ENCODE peak calls at places on chromosome 10, in six cellular contexts. J is A673, I is thoracic aorta, P is tibial artery, R is psoas muscle, N is upper lobe of right lung. S is an unnamed sample. For H3K4me1, the result is how much of the 10 kb centered on the place peaks cover.

GRCh38 chr10:28291881-28292297 is 11.0 kb downstream of the MPP7 start:
- DNase-seq in J (no peak), I (peak), P (no peak), R (no peak), N (no peak), S (peak)

GRCh38 chr10:69232252-69232651 is 12.1 kb downstream of the HKDC1 start:
- DNase-seq in J (no peak), I (no peak), P (no peak), R (no peak), N (no peak), S (peak)

GRCh38 chr10:15660990-15661389 is 58.7 kb downstream of the ITGA8 start:
- DNase-seq in J (peak), I (no peak), P (no peak), R (no peak), N (no peak), S (no peak)

GRCh38 chr10:86968271-86968993 is at the start of gene ADIRF:
- DNase-seq in J (no peak), I (no peak), P (peak), R (peak), N (peak), S (no peak)

GRCh38 chr10:79274279-79275104 is 72.8 kb upstream of the PPIF start:
- DNase-seq in J (no peak), I (peak), P (peak), R (peak), N (peak), S (no peak)

GRCh38 chr10:75431180-75432111 is at the start of gene LRMDA:
- DNase-seq in J (no peak), I (no peak), P (peak), R (peak), N (peak), S (no peak)

GRCh38 chr10:122463466-122464157 is 2.3 kb downstream of the HTRA1 start:
- DNase-seq in J (no peak), I (no peak), P (no peak), R (no peak), N (no peak), S (no peak)

GRCh38 chr10:97327348-97328294 is 6.9 kb downstream of the FRAT2 start:
- DNase-seq in J (no peak), I (no peak), P (no peak), R (no peak), N (no peak), S (no peak)

GRCh38 chr10:130371156-130371555 is 235.0 kb downstream of the GLRX3 start:
- DNase-seq in J (no peak), I (no peak), P (no peak), R (no peak), N (no peak), S (no peak)

GRCh38 chr10:11870900-11871407 is 47.8 kb downstream of the PROSER2 start:
- DNase-seq in J (no peak), I (no peak), P (no peak), R (no peak), N (no peak), S (no peak)

GRCh38 chr10:88386878-88387773 is 196.0 kb downstream of the RNLS start:
- DNase-seq in J (peak), I (no peak), P (peak), R (no peak), N (no peak), S (no peak)

GRCh38 chr10:100696477-100696901 is 48.9 kb upstream of the PAX2 start:
- DNase-seq in J (no peak), I (no peak), P (no peak), R (no peak), N (no peak), S (no peak)

DNA sequence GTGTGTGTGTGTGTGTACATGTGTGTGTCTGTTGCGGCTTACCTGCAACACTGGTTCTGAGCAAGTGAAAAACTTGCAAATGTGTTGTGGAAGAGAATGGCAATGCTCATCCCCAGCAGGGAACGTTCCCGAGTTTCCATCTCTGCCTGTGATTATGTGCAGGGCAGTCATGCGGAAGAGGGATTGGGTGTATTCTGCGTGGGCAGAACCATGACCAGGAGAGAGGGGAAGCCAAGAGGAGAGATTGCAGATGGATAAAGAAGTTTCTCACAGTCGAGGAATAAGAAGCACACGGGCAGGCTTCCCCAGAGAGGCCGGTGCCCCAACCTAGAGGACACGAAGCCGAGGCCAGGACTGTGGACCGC is 99.9 kb downstream of the CTBP2 start:
- DNase-seq in J (peak), I (no peak), P (peak), R (no peak), N (no peak), S (no peak)
- H3K4me1 ChIP-seq in J (half or more), I (half or more), P (half or more), R (half or more), N (half or more), S (under half)

GRCh38 chr10:31701546-31701945 is 227.1 kb downstream of the ARHGAP12 start:
- DNase-seq in J (no peak), I (no peak), P (no peak), R (no peak), N (no peak), S (no peak)

GRCh38 chr10:31702005-31702404 is 226.6 kb downstream of the ARHGAP12 start:
- DNase-seq in J (no peak), I (no peak), P (no peak), R (no peak), N (no peak), S (no peak)

GRCh38 chr10:31698169-31698890 is 230.3 kb downstream of the ARHGAP12 start:
- DNase-seq in J (no peak), I (no peak), P (peak), R (no peak), N (no peak), S (no peak)

GRCh38 chr10:31697271-31698168 is 231.1 kb downstream of the ARHGAP12 start:
- DNase-seq in J (no peak), I (peak), P (peak), R (peak), N (peak), S (no peak)

DNA sequence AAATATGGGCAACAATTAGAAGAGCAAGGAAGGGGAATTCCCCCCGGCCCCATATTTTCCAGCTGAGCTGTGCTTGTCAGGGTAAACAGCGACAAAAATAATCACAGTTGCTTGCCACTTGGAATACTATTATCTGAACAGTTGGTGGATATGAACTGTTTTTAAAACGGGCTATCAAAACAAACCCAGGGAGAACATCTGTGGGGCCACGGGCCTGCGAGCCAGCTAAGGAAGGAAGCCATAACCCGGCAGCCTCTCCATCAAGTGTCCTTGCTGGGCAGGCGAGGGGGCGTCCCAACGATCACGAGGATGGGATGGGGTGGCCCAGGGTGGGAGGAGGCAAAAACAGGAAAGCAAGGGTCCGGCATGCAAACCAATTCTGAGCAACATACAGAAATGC is 228.4 kb downstream of the ARHGAP12 start:
- DNase-seq in J (no peak), I (no peak), P (no peak), R (no peak), N (no peak), S (no peak)
- H3K4me1 ChIP-seq in J (under half), I (under half), P (under half), R (under half), N (half or more), S (under half)

GRCh38 chr10:33311640-33312039 is 22.8 kb downstream of the NRP1 start:
- DNase-seq in J (no peak), I (no peak), P (no peak), R (no peak), N (no peak), S (no peak)
- H3K4me1 ChIP-seq in J (under half), I (under half), P (under half), R (under half), N (under half), S (under half)

GRCh38 chr10:71253981-71254818 is 41.8 kb downstream of the UNC5B start:
- DNase-seq in J (no peak), I (no peak), P (no peak), R (no peak), N (no peak), S (no peak)

GRCh38 chr10:71255817-71256660 is 43.7 kb downstream of the UNC5B start:
- DNase-seq in J (no peak), I (no peak), P (peak), R (peak), N (no peak), S (no peak)

GRCh38 chr10:71256661-71257030 is 44.3 kb downstream of the UNC5B start:
- DNase-seq in J (no peak), I (no peak), P (no peak), R (no peak), N (no peak), S (no peak)

GRCh38 chr10:71255540-71255816 is 43.1 kb downstream of the UNC5B start:
- DNase-seq in J (no peak), I (no peak), P (no peak), R (no peak), N (no peak), S (no peak)

GRCh38 chr10:71254834-71255539 is 42.6 kb downstream of the UNC5B start:
- DNase-seq in J (no peak), I (no peak), P (no peak), R (no peak), N (no peak), S (no peak)
- H3K4me1 ChIP-seq in J (under half), I (under half), P (under half), R (under half), N (under half), S (under half)

S was measured in keratinocyte.